ENCODE peak calls at places on chromosomes 13 and 19, in nine cellular contexts. S is NCI-H345, O is iPS-NIHi11, R is anterior cingulate cortex, L is OCI-LY7, K is astrocyte of the hippocampus, V is astrocyte of the cerebellum, D is midbrain, M is kidney tubule cell. B is an unnamed sample.

GRCh38 chr19:7230826-7231225 is 63.4 kb downstream of the INSR start:
- DNase-seq in S (no peak), O (no peak), R (peak), L (no peak), K (no peak), V (no peak), D (peak), M (no peak), B (no peak)

GRCh38 chr19:47890865-47891621 is 4.9 kb upstream of the SULT2A1 start:
- DNase-seq in S (no peak), O (no peak), R (no peak), L (no peak), K (no peak), V (no peak), D (no peak), M (no peak), B (no peak)

GRCh38 chr19:3062165-3063105 is at the start of gene TLE5:
- DNase-seq in S (peak), O (peak), R (no peak), L (peak), K (peak), V (no peak), D (peak), M (peak), B (no peak)

GRCh38 chr13:39433705-39434104 is 169.3 kb downstream of the LHFPL6 start:
- DNase-seq in S (no peak), O (no peak), R (no peak), L (no peak), K (no peak), V (no peak), D (no peak), M (no peak), B (no peak)

GRCh38 chr13:23651887-23652286 is 81.7 kb downstream of the TNFRSF19 start:
- DNase-seq in S (no peak), O (no peak), R (no peak), L (no peak), K (no peak), V (no peak), D (no peak), M (no peak), B (no peak)

GRCh38 chr13:51360489-51360888 is 21.0 kb downstream of the SERPINE3 start:
- DNase-seq in S (no peak), O (no peak), R (no peak), L (no peak), K (no peak), V (no peak), D (no peak), M (no peak), B (no peak)

GRCh38 chr13:113357529-113357928 is 6.4 kb downstream of the GRTP1 start:
- DNase-seq in S (no peak), O (no peak), R (no peak), L (no peak), K (peak), V (peak), D (no peak), M (peak), B (no peak)

GRCh38 chr13:89943139-89943538 is 1404.3 kb upstream of the MIR17HG start:
- DNase-seq in S (no peak), O (no peak), R (no peak), L (no peak), K (no peak), V (no peak), D (no peak), M (no peak), B (no peak)

GRCh38 chr13:25872871-25873607 is 178.8 kb downstream of the SHISA2 start:
- DNase-seq in S (no peak), O (no peak), R (no peak), L (no peak), K (no peak), V (no peak), D (no peak), M (no peak), B (no peak)

GRCh38 chr13:70249332-70250064 is 141.2 kb upstream of the KLHL1 start:
- DNase-seq in S (peak), O (peak), R (no peak), L (no peak), K (peak), V (peak), D (no peak), M (peak), B (no peak)

GRCh38 chr13:65829241-65830008 is 1400.7 kb downstream of the PCDH9 start:
- DNase-seq in S (no peak), O (no peak), R (no peak), L (no peak), K (no peak), V (no peak), D (no peak), M (no peak), B (no peak)

GRCh38 chr19:45558399-45558878 is 26.2 kb downstream of the OPA3 start:
- DNase-seq in S (no peak), O (peak), R (peak), L (peak), K (peak), V (no peak), D (peak), M (peak), B (peak)

GRCh38 chr19:55434356-55434755 is 8.7 kb downstream of the SHISA7 start:
- DNase-seq in S (no peak), O (no peak), R (no peak), L (no peak), K (no peak), V (no peak), D (no peak), M (no peak), B (no peak)

GRCh38 chr19:17997969-17998826 is 9.8 kb upstream of the ARRDC2 start:
- DNase-seq in S (no peak), O (peak), R (no peak), L (peak), K (no peak), V (no peak), D (no peak), M (peak), B (no peak)

GRCh38 chr13:41956272-41956671 is 4.6 kb downstream of the VWA8 start:
- DNase-seq in S (no peak), O (no peak), R (no peak), L (no peak), K (no peak), V (no peak), D (no peak), M (no peak), B (no peak)

GRCh38 chr19:13127811-13128575 is 9.9 kb downstream of the NACC1 start:
- DNase-seq in S (no peak), O (no peak), R (no peak), L (no peak), K (no peak), V (no peak), D (no peak), M (no peak), B (no peak)

GRCh38 chr13:72696590-72696989 is 30.8 kb downstream of the MZT1 start:
- DNase-seq in S (peak), O (no peak), R (no peak), L (no peak), K (peak), V (peak), D (no peak), M (peak), B (peak)

GRCh38 chr13:50425772-50426171 is 410.5 kb downstream of the KCNRG start:
- DNase-seq in S (no peak), O (no peak), R (no peak), L (peak), K (no peak), V (no peak), D (no peak), M (no peak), B (peak)

GRCh38 chr13:26485288-26485687 is 72.2 kb upstream of the WASF3 start:
- DNase-seq in S (no peak), O (no peak), R (no peak), L (no peak), K (no peak), V (no peak), D (peak), M (no peak), B (no peak)

GRCh38 chr13:49020940-49021548 is 45.3 kb downstream of the FNDC3A start:
- DNase-seq in S (no peak), O (peak), R (no peak), L (no peak), K (peak), V (peak), D (no peak), M (no peak), B (no peak)

GRCh38 chr19:12821761-12822160 is 12.6 kb downstream of the RTBDN start:
- DNase-seq in S (no peak), O (no peak), R (no peak), L (no peak), K (no peak), V (no peak), D (no peak), M (peak), B (no peak)

GRCh38 chr13:37889102-37889501 is 19.5 kb upstream of the TRPC4 start:
- DNase-seq in S (no peak), O (no peak), R (no peak), L (no peak), K (no peak), V (no peak), D (no peak), M (no peak), B (no peak)

GRCh38 chr13:50340146-50340545 is 324.9 kb downstream of the KCNRG start:
- DNase-seq in S (no peak), O (no peak), R (no peak), L (no peak), K (no peak), V (no peak), D (no peak), M (no peak), B (no peak)

GRCh38 chr13:49610176-49610575 is 18.1 kb upstream of the ARL11 start:
- DNase-seq in S (peak), O (no peak), R (no peak), L (peak), K (no peak), V (no peak), D (no peak), M (peak), B (no peak)

GRCh38 chr13:35855531-35856019 is 275.6 kb downstream of the DCLK1 start:
- DNase-seq in S (peak), O (peak), R (no peak), L (no peak), K (peak), V (no peak), D (no peak), M (peak), B (no peak)

GRCh38 chr13:35549481-35549880 is 73.0 kb upstream of the MAB21L1 start:
- DNase-seq in S (no peak), O (no peak), R (no peak), L (no peak), K (peak), V (peak), D (no peak), M (peak), B (no peak)

GRCh38 chr13:99176309-99177276 is 24.1 kb upstream of the UBAC2 start:
- DNase-seq in S (peak), O (peak), R (peak), L (peak), K (peak), V (no peak), D (peak), M (peak), B (peak)

GRCh38 chr13:109779074-109779473 is 7.3 kb downstream of the IRS2 start:
- DNase-seq in S (no peak), O (no peak), R (no peak), L (peak), K (peak), V (no peak), D (no peak), M (no peak), B (no peak)

B was measured in KBM-7.